ENCODE peak calls at places on chromosomes 5 and 9, in nine cellular contexts. One of them, this sample, is unnamed.

GRCh38 chr9:6590329-6590728 is 55.2 kb downstream of the GLDC start:
- DNase-seq in GM04504: no peak
- DNase-seq in NCI-H510A: no peak
- DNase-seq in T-helper 17 cell: no peak
- DNase-seq in HuH-7.5: no peak
- DNase-seq in esophagus muscularis mucosa: no peak
- DNase-seq in left ventricle myocardium superior: no peak
- DNase-seq in stomach: no peak
- DNase-seq in NCI-H226: no peak
- DNase-seq in this sample: no peak

GRCh38 chr5:161190086-161190485 is 338.1 kb upstream of the ATP10B start:
- DNase-seq in GM04504: no peak
- DNase-seq in left ventricle myocardium superior: no peak
- DNase-seq in esophagus muscularis mucosa: no peak
- DNase-seq in stomach: no peak
- DNase-seq in NCI-H226: no peak
- DNase-seq in T-helper 17 cell: no peak
- DNase-seq in NCI-H510A: no peak
- DNase-seq in HuH-7.5: no peak
- DNase-seq in this sample: no peak

GRCh38 chr9:15509931-15510788 is 610 bp downstream of the PSIP1 start:
- DNase-seq in NCI-H510A: peak
- DNase-seq in left ventricle myocardium superior: peak
- DNase-seq in stomach: peak
- DNase-seq in esophagus muscularis mucosa: no peak
- DNase-seq in HuH-7.5: peak
- DNase-seq in NCI-H226: peak
- DNase-seq in GM04504: no peak
- DNase-seq in T-helper 17 cell: peak
- DNase-seq in this sample: peak

GRCh38 chr5:167587768-167588167 is 703.7 kb upstream of the WWC1 start:
- DNase-seq in stomach: no peak
- DNase-seq in GM04504: no peak
- DNase-seq in NCI-H226: peak
- DNase-seq in T-helper 17 cell: no peak
- DNase-seq in left ventricle myocardium superior: no peak
- DNase-seq in HuH-7.5: peak
- DNase-seq in NCI-H510A: no peak
- DNase-seq in esophagus muscularis mucosa: no peak
- DNase-seq in this sample: no peak

GRCh38 chr5:180208435-180209081 is 453 bp downstream of the RASGEF1C start:
- DNase-seq in NCI-H510A: no peak
- DNase-seq in HuH-7.5: peak
- DNase-seq in T-helper 17 cell: no peak
- DNase-seq in GM04504: no peak
- DNase-seq in stomach: no peak
- DNase-seq in NCI-H226: peak
- DNase-seq in esophagus muscularis mucosa: no peak
- DNase-seq in left ventricle myocardium superior: peak
- DNase-seq in this sample: no peak

GRCh38 chr9:37908698-37909186 is 4.8 kb upstream of the SLC25A51 start:
- DNase-seq in T-helper 17 cell: no peak
- DNase-seq in left ventricle myocardium superior: no peak
- DNase-seq in esophagus muscularis mucosa: peak
- DNase-seq in stomach: no peak
- DNase-seq in NCI-H510A: no peak
- DNase-seq in NCI-H226: no peak
- DNase-seq in HuH-7.5: peak
- DNase-seq in GM04504: peak
- DNase-seq in this sample: no peak

GRCh38 chr5:96823900-96824351 is 16.2 kb upstream of the ERAP1 start:
- DNase-seq in HuH-7.5: no peak
- DNase-seq in esophagus muscularis mucosa: no peak
- DNase-seq in NCI-H226: peak
- DNase-seq in stomach: no peak
- DNase-seq in left ventricle myocardium superior: no peak
- DNase-seq in T-helper 17 cell: no peak
- DNase-seq in GM04504: peak
- DNase-seq in NCI-H510A: no peak
- DNase-seq in this sample: no peak

GRCh38 chr9:78189461-78189860 is 46.4 kb upstream of the CEP78 start:
- DNase-seq in left ventricle myocardium superior: no peak
- DNase-seq in T-helper 17 cell: no peak
- DNase-seq in stomach: no peak
- DNase-seq in GM04504: no peak
- DNase-seq in esophagus muscularis mucosa: no peak
- DNase-seq in NCI-H510A: no peak
- DNase-seq in NCI-H226: no peak
- DNase-seq in HuH-7.5: no peak
- DNase-seq in this sample: no peak

GRCh38 chr5:151234476-151235238 is 10.8 kb upstream of the CCDC69 start:
- DNase-seq in GM04504: no peak
- DNase-seq in stomach: peak
- DNase-seq in HuH-7.5: peak
- DNase-seq in NCI-H226: no peak
- DNase-seq in NCI-H510A: no peak
- DNase-seq in esophagus muscularis mucosa: peak
- DNase-seq in T-helper 17 cell: no peak
- DNase-seq in left ventricle myocardium superior: peak
- DNase-seq in this sample: peak

GRCh38 chr5:146047396-146047795 is 58.0 kb downstream of the PLAC8L1 start:
- DNase-seq in esophagus muscularis mucosa: no peak
- DNase-seq in NCI-H510A: no peak
- DNase-seq in left ventricle myocardium superior: peak
- DNase-seq in HuH-7.5: no peak
- DNase-seq in GM04504: no peak
- DNase-seq in T-helper 17 cell: no peak
- DNase-seq in stomach: no peak
- DNase-seq in NCI-H226: peak
- DNase-seq in this sample: no peak

GRCh38 chr9:107733530-107733907 is 243.9 kb upstream of the KLF4 start:
- DNase-seq in esophagus muscularis mucosa: no peak
- DNase-seq in NCI-H510A: no peak
- DNase-seq in GM04504: no peak
- DNase-seq in HuH-7.5: no peak
- DNase-seq in left ventricle myocardium superior: peak
- DNase-seq in NCI-H226: no peak
- DNase-seq in stomach: peak
- DNase-seq in T-helper 17 cell: no peak
- DNase-seq in this sample: peak

GRCh38 chr5:66010476-66010875 is 84.1 kb downstream of the ERBIN start:
- DNase-seq in HuH-7.5: no peak
- DNase-seq in NCI-H510A: no peak
- DNase-seq in GM04504: no peak
- DNase-seq in T-helper 17 cell: no peak
- DNase-seq in stomach: no peak
- DNase-seq in esophagus muscularis mucosa: no peak
- DNase-seq in left ventricle myocardium superior: no peak
- DNase-seq in NCI-H226: no peak
- DNase-seq in this sample: no peak

This sample was measured in psoas muscle.